ENCODE peak calls at places on chromosomes 5 and 9, in five cellular contexts. M is right lobe of liver, B is spleen, I is GM12878, R is uterus. K is an unnamed sample.

GRCh38 chr9:112734892-112735291 is 15.7 kb upstream of the SNX30 start:
- DNase-seq in M (no peak), B (no peak), R (no peak), I (no peak), K (no peak)

GRCh38 chr5:160269017-160269416 is 39.7 kb downstream of the FABP6 start:
- DNase-seq in R (peak), I (no peak), B (peak), M (peak), K (peak)

GRCh38 chr9:96719538-96720315 is 58.2 kb downstream of the ZNF510 start:
- DNase-seq in M (no peak), B (no peak), I (no peak), R (no peak), K (no peak)

GRCh38 chr9:38362912-38363588 is 29.5 kb upstream of the ALDH1B1 start:
- DNase-seq in B (no peak), R (peak), I (peak), M (no peak), K (peak)

GRCh38 chr5:176355400-176356178 is 6.0 kb downstream of the KIAA1191 start:
- DNase-seq in I (no peak), B (no peak), R (no peak), M (no peak), K (no peak)

GRCh38 chr5:78360674-78361225 is 333 bp downstream of the SCAMP1 start:
- DNase-seq in M (peak), B (peak), R (peak), I (no peak), K (peak)

GRCh38 chr5:37631939-37632338 is 207.9 kb downstream of the GDNF start:
- DNase-seq in I (no peak), B (no peak), R (no peak), M (no peak), K (no peak)

GRCh38 chr9:21993893-21994525 is at the start of gene CDKN2A:
- DNase-seq in B (peak), M (peak), R (no peak), I (no peak), K (no peak)

GRCh38 chr9:32566770-32567169 is 6.2 kb downstream of the NDUFB6 start:
- DNase-seq in I (no peak), B (peak), R (no peak), M (no peak), K (no peak)

GRCh38 chr5:26205146-26205545 is 833.2 kb downstream of the CDH9 start:
- DNase-seq in M (no peak), I (no peak), B (no peak), R (no peak), K (no peak)

GRCh38 chr9:13568851-13569618 is 289.5 kb upstream of the MPDZ start:
- DNase-seq in I (no peak), R (no peak), M (no peak), B (no peak), K (no peak)

GRCh38 chr9:132742821-132743311 is 72.6 kb downstream of the GTF3C4 start:
- DNase-seq in B (peak), M (no peak), R (no peak), I (no peak), K (no peak)

GRCh38 chr9:99712214-99712613 is 109.5 kb upstream of the NR4A3 start:
- DNase-seq in B (no peak), R (no peak), I (no peak), M (no peak), K (no peak)

GRCh38 chr9:33823801-33824200 is 6.8 kb downstream of the UBE2R2 start:
- DNase-seq in I (no peak), R (no peak), B (no peak), M (no peak), K (no peak)

GRCh38 chr5:6820851-6821479 is 107.7 kb downstream of the TENT4A start:
- DNase-seq in I (no peak), R (no peak), B (no peak), M (no peak), K (no peak)

GRCh38 chr9:116632990-116633441 is 54.1 kb upstream of the TRIM32 start:
- DNase-seq in B (no peak), I (no peak), R (no peak), M (no peak), K (no peak)

GRCh38 chr9:84669293-84670105 is at the start of gene NTRK2:
- DNase-seq in M (peak), I (no peak), R (no peak), B (peak), K (peak)

GRCh38 chr5:126341906-126342625 is 81.1 kb upstream of the GRAMD2B start:
- DNase-seq in R (no peak), M (no peak), I (no peak), B (no peak), K (no peak)

GRCh38 chr9:134698587-134699342 is 57.2 kb downstream of the COL5A1 start:
- DNase-seq in B (peak), I (no peak), M (peak), R (peak), K (no peak)

GRCh38 chr5:178740181-178740557 is 9.7 kb upstream of the ZNF354A start:
- DNase-seq in B (no peak), I (no peak), R (no peak), M (no peak), K (no peak)

GRCh38 chr5:178738513-178738912 is 8.1 kb upstream of the ZNF354A start:
- DNase-seq in B (no peak), I (no peak), M (no peak), R (no peak), K (no peak)

GRCh38 chr5:178739452-178740180 is 9.2 kb upstream of the ZNF354A start:
- DNase-seq in B (no peak), I (no peak), M (no peak), R (no peak), K (no peak)

DNA sequence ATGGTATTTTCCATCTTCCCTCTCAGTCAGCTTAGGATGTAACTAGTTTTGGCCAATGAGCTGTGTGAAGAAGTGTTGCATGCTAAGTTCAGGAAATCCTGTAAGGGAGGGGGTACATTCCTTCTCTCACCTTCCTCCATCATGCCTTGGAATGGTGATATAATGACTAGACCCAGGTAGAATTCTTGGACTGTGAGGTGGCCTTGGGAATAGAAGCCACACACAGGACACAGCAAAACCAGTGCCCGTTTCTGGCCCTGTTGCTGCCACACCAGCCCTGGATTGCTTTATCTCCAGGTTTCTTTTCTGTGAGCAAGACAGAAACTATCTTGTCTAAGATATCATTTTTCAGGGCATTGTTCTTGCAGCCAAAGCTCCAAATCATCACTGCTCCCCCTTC is 10.5 kb upstream of the ZNF354A start:
- DNase-seq in I (no peak), R (no peak), B (no peak), M (no peak), K (no peak)
- TF ChIP-seq POLR2A in I (no peak), R (no peak), B (no peak), M (no peak), K (no peak)

DNA sequence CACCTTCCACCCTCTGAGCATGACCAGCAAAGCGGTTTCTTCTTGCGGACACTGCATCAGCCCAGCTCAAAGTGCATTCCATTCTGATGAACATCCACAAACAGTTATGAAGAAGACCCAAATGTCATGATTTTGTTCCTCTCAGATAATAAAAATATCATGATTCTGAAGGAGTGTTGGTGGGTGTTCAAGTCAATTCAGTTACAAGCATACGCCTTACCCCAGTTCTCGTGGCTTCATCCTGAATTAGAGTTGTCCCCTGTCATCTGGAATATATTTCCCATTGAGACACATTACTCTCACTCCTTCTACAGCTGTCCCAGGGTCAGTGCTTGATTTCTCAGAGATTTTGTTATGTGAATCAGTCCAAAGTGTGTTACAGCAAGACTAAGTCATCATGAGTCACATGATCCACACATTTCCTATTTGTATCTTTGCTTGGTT is 325.4 kb downstream of the RFX3 start:
- DNase-seq in R (no peak), M (no peak), B (no peak), I (no peak), K (no peak)
- H3K4me3 ChIP-seq in R (no peak), M (no peak), B (no peak), I (no peak), K (no peak)

DNA sequence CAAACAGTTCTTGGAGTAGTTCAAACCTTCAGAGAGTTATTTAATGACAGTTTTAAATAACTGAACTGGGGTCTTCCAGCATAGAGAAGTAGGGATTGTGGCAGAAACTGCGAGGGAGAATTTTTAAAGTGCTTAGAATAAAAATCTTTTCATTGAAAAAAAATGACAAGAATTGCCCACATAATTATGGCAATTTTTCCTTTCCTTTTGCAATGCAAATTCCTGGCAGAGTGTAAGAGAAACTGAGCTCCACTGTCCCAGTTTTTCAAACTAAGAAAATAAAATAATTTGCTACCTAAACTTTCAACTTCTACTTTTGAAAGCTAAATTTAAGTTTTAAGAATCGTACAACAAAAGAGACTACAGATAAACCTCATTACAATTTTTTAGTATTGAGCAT is 2.3 kb upstream of the PTGER4 start:
- DNase-seq in B (no peak), R (no peak), M (no peak), I (no peak), K (no peak)
- TF ChIP-seq CTCF in B (no peak), R (no peak), M (no peak), I (no peak), K (no peak)

DNA sequence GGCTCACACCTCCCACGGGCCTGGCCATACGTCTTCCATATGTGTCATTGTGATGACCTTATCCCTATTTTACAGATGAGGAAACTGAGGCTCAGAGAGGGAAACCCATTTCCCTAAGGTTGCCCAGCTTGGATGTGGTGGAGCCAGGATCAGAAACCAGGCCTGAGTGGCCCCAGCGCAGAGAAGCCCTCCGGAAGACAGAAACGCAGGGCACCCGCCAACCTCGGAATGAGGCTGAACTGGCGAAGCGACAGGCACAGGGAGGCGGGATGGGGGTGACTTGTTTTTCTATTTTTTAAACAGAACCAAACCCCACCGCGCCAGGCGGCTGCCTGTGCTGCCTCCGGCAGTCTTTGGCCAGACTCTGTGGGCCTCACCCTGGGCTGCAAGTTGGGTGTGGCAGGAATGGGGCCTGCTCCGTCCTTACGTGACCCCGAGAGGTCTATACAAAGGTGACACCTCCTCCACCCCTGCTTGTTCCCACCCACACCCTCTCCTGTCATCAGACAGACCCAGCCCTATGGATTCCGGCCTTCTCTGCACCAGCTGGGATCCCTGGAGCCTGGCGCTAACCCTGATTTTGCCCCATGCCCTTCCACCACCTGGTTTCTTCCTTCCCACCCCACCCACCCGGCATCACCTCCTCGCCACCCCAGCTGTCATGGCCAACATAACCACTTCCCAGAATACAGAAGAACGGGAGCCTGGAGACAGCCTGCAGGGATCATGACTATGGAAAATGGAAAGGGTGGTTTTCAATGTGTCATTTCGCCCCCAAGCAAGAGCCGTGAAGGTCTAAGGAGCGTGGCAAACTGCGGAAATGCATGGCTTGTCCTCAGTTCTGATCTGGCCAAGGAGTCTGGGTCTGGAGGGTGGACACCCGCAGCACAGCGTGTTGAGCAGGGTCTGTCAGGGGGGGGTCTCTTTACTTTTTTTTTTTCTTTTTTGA is 23.6 kb downstream of the PLPP7 start:
- DNase-seq in M (no peak), B (no peak), R (no peak), I (no peak), K (no peak)
- TF ChIP-seq POLR2A in M (no peak), B (no peak), R (no peak), I (no peak), K (no peak)

GRCh38 chr5:55568629-55569512 is 34.1 kb upstream of the PLPP1 start:
- DNase-seq in M (no peak), I (no peak), R (no peak), B (no peak), K (no peak)
- H3K4me3 ChIP-seq in M (no peak), I (no peak), R (peak), B (no peak), K (no peak)

DNA sequence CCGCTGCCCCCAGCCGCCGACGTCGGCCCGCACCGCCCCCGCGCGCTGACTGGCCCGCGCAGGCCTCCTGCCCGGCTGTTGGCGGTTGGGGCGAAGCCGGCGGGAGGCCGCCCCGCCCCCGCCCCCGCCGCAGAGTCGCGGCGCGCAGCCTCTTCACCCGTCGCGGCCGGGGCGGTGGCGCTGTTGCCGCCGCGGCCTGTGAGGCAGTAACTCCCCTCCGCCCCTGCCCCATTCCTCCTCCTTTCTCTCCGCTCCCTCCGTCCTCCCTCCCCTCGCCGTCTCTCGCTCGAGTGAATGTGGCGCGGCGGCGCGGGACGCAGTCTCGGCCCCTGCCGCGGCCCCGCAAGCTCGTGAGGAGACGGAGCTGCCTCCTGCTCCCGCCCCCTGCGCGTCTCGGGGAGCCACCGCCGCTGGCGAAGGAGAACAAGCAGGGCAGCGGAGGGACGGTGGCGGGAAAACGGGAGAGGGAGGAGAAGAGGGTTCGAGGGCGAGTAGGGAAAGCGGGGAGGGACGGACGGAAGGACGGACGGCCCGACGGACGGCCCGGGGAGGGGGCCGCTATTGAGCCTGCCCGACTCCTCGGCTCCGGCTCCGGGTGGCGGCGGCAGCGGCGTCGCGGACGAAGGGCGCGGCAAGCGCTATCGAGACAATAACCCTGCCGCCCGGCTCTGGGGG is 637 bp upstream of the ERBIN start:
- DNase-seq in R (peak), B (peak), M (peak), I (no peak), K (peak)
- TF ChIP-seq CTCF in R (peak), B (peak), M (peak), I (peak), K (no peak)

GRCh38 chr5:103560826-103561225 is 1.8 kb downstream of the NUDT12 start:
- DNase-seq in M (no peak), I (no peak), B (no peak), R (no peak), K (no peak)

GRCh38 chr5:103561670-103562069 is 919 bp downstream of the NUDT12 start:
- DNase-seq in B (no peak), R (no peak), I (no peak), M (no peak), K (no peak)

GRCh38 chr5:103562084-103562452 is 521 bp downstream of the NUDT12 start:
- DNase-seq in R (no peak), B (no peak), M (no peak), I (no peak), K (no peak)

GRCh38 chr5:103565711-103566110 is 3.1 kb upstream of the NUDT12 start:
- DNase-seq in B (no peak), I (no peak), R (no peak), M (no peak), K (no peak)

DNA sequence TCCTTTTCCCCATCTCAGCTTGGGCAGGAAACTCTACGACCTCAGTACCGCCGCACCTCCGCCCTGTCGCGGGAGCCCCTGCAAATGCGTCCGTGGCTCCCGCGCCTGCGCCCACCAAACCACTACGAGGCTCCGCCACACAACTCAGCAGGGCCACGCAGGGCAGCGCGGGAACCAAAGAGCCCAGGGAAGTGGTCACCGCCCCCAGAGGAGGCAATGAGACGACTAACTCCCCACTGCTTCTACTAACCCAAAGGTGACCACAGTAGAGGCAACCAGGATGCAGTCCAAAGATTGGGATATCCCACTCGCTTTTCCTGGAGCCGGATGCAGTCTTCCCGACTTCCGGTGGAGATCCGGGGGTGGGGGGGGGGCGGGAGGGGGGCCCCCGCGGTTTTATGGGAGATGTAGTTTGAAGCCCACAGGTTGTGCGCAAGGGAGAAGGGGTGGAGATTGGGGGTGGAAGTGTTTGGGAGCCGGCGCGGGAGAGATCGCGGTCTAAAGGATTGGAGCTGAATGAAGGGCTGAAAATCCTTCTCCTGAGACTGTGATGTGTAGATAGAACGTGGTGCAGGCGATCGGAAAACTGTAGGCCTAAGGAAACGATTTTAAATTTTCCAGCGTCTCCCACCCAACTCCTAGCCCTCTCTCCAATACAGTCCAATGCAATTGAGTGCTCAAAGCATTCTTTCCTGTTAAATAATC is at the start of gene NUDT12:
- DNase-seq in I (peak), B (peak), M (peak), R (peak), K (peak)
- TF ChIP-seq POLR2A in I (peak), B (no peak), M (peak), R (no peak), K (no peak)

DNA sequence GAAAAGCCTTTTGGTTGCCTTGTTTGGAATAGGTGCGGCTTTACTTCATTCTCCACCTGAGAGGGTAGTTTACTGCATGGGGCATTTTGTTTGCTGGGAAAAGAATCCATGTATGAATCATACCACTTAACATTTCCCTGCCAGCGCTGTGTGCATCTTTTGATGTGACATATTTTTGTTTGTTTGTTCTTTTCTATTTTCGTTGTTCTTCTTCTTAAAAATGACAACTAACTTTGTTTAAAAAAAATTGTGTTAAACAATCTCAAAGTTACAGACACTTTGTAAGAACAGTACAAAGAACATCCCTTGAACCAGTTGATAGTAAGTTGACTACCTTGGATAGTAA is 113.2 kb downstream of the GCNT1 start:
- DNase-seq in R (no peak), I (no peak), B (no peak), M (no peak), K (no peak)
- H3K4me3 ChIP-seq in R (no peak), I (no peak), B (no peak), M (no peak), K (no peak)